ENCODE peak calls at places on chromosomes 3 and 15, in four cellular contexts. H is kidney epithelial cell; A is astrocyte; E is activated T-cell treated with anti-CD3 and anti-CD28 coated beads, Interleukin-2, amount 50 U/mL, for 72 hours. O is an unnamed sample.

GRCh38 chr15:89200182-89200581 is 21.2 kb downstream of the RLBP1 start:
- DNase-seq in H (no peak), A (no peak), E (no peak), O (no peak)

GRCh38 chr15:74389115-74390048 is 21.9 kb upstream of the CYP11A1 start:
- DNase-seq in H (no peak), A (no peak), E (no peak), O (no peak)

GRCh38 chr15:57626713-57627440 is 35.2 kb downstream of the MYZAP start:
- DNase-seq in H (no peak), A (no peak), E (no peak), O (no peak)

GRCh38 chr15:38690737-38691332 is 126.2 kb upstream of the RASGRP1 start:
- DNase-seq in H (no peak), A (peak; percentile 24), E (peak; percentile 78), O (peak; percentile 77)

GRCh38 chr15:94080416-94080815 is 150.9 kb upstream of the MCTP2 start:
- DNase-seq in H (no peak), A (peak; percentile 81), E (no peak), O (peak; percentile 83)

GRCh38 chr3:194389269-194389668 is 9.8 kb downstream of the GP5 start:
- DNase-seq in H (no peak), A (no peak), E (no peak), O (no peak)

GRCh38 chr3:101850327-101851048 is 1.2 kb downstream of the NFKBIZ start:
- DNase-seq in H (no peak), A (peak; percentile 71), E (peak; percentile 77), O (peak; percentile 75)

GRCh38 chr3:24881239-24881638 is 386.6 kb upstream of the THRB start:
- DNase-seq in H (no peak), A (no peak), E (no peak), O (no peak)

GRCh38 chr15:58486564-58486963 is 54.8 kb downstream of the LIPC start:
- DNase-seq in H (no peak), A (no peak), E (no peak), O (no peak)

GRCh38 chr3:33791477-33792166 is 6.8 kb upstream of the PDCD6IP start:
- DNase-seq in H (no peak), A (no peak), E (peak; percentile 9), O (peak; percentile 29)

GRCh38 chr3:4770561-4770960 is 208.7 kb upstream of the BHLHE40 start:
- DNase-seq in H (no peak), A (no peak), E (no peak), O (no peak)

GRCh38 chr3:8639585-8639984 is 5.0 kb downstream of the SSUH2 start:
- DNase-seq in H (no peak), A (no peak), E (no peak), O (no peak)

GRCh38 chr3:52231502-52232278 is 6.2 kb upstream of the TLR9 start:
- DNase-seq in H (no peak), A (no peak), E (peak; percentile 88), O (peak; percentile 45)

GRCh38 chr15:74179101-74179841 is 5.8 kb downstream of the ISLR start:
- DNase-seq in H (no peak), A (peak; percentile 92), E (no peak), O (peak; percentile 86)

GRCh38 chr3:118818386-118818785 is 216.3 kb downstream of the IGSF11 start:
- DNase-seq in H (peak; percentile 14), A (peak; percentile 17), E (no peak), O (peak; percentile 48)

GRCh38 chr3:156135921-156136655 is 15.7 kb downstream of the KCNAB1 start:
- DNase-seq in H (no peak), A (no peak), E (no peak), O (no peak)

GRCh38 chr3:87359807-87360206 is 83.4 kb upstream of the POU1F1 start:
- DNase-seq in H (no peak), A (no peak), E (no peak), O (no peak)

GRCh38 chr3:21704796-21705195 is 46.2 kb downstream of the ZNF385D start:
- DNase-seq in H (no peak), A (no peak), E (no peak), O (no peak)

GRCh38 chr3:87287025-87287424 is 10.6 kb upstream of the POU1F1 start:
- DNase-seq in H (peak; percentile 56), A (peak; percentile 35), E (no peak), O (peak; percentile 18)

GRCh38 chr15:60408438-60409105 is 10.8 kb upstream of the ANXA2 start:
- DNase-seq in H (no peak), A (peak; percentile 86), E (no peak), O (peak; percentile 88)

GRCh38 chr15:78810377-78811123 is 714 bp downstream of the ADAMTS7 start:
- DNase-seq in H (no peak), A (peak; percentile 20), E (no peak), O (peak; percentile 57)

GRCh38 chr3:183825380-183826161 is at the start of gene MAP6D1:
- DNase-seq in H (no peak), A (peak; percentile 18), E (peak; percentile 58), O (peak; percentile 49)

GRCh38 chr3:150879141-150879540 is 26.1 kb downstream of the MINDY4B start:
- DNase-seq in H (no peak), A (no peak), E (no peak), O (no peak)

GRCh38 chr3:139794469-139795265 is 116.9 kb upstream of the NMNAT3 start:
- DNase-seq in H (no peak), A (no peak), E (no peak), O (no peak)

GRCh38 chr3:58084166-58084565 is 75.9 kb downstream of the FLNB start:
- DNase-seq in H (no peak), A (no peak), E (no peak), O (peak; percentile 51)

GRCh38 chr3:41267975-41268640 is 68.8 kb downstream of the CTNNB1 start:
- DNase-seq in H (peak; percentile 86), A (peak; percentile 94), E (no peak), O (peak; percentile 96)

GRCh38 chr3:37141676-37142075 is 32.7 kb downstream of the LRRFIP2 start:
- DNase-seq in H (no peak), A (no peak), E (no peak), O (no peak)

GRCh38 chr15:26260517-26261133 is 397.5 kb upstream of the ATP10A start:
- DNase-seq in H (no peak), A (no peak), E (peak; percentile 19), O (no peak)

GRCh38 chr15:60392601-60392985 is 5.2 kb downstream of the ANXA2 start:
- DNase-seq in H (peak; percentile 75), A (peak; percentile 84), E (peak; percentile 65), O (peak; percentile 89)

GRCh38 chr15:72962054-72962702 is 90.1 kb upstream of the NEO1 start:
- DNase-seq in H (no peak), A (no peak), E (no peak), O (no peak)

GRCh38 chr3:129398803-129399144 is 29.7 kb downstream of the EFCAB12 start:
- DNase-seq in H (no peak), A (peak; percentile 24), E (peak; percentile 19), O (peak; percentile 37)

GRCh38 chr3:127676456-127676855 is 3.7 kb downstream of the ABTB1 start:
- DNase-seq in H (no peak), A (no peak), E (no peak), O (no peak)

GRCh38 chr3:179146911-179147570 is 1.1 kb upstream of the PIK3CA start:
- DNase-seq in H (peak; percentile 26), A (peak; percentile 48), E (no peak), O (peak; percentile 61)

GRCh38 chr3:141471160-141471559 is 15.7 kb upstream of the RASA2 start:
- DNase-seq in H (no peak), A (peak; percentile 39), E (no peak), O (peak; percentile 65)

GRCh38 chr3:58998476-58999117 is 51.2 kb downstream of the CFAP20DC start:
- DNase-seq in H (peak; percentile 94), A (peak; percentile 95), E (peak; percentile 36), O (peak; percentile 92)

O was measured in fibroblast of lung.